ENCODE peak calls at places on chromosome 22, in five cellular contexts. A, L, J, I and N are unnamed samples.

GRCh38 chr22:38947321-38948112 is 9.9 kb upstream of the APOBEC3A start:
- DNase-seq in A (no peak), L (no peak), J (no peak), I (no peak), N (peak)

GRCh38 chr22:39634530-39635399 is 64.2 kb downstream of the CACNA1I start:
- DNase-seq in A (peak), L (no peak), J (no peak), I (no peak), N (no peak)

GRCh38 chr22:28943501-28943879 is 60.1 kb downstream of the ZNRF3 start:
- DNase-seq in A (no peak), L (peak), J (peak), I (no peak), N (no peak)

GRCh38 chr22:22507743-22508273 is 734 bp downstream of the ZNF280B start:
- DNase-seq in A (peak), L (peak), J (no peak), I (no peak), N (no peak)

GRCh38 chr22:21020802-21021429 is 6.0 kb downstream of the P2RX6 start:
- DNase-seq in A (no peak), L (peak), J (no peak), I (no peak), N (peak)

GRCh38 chr22:22111267-22111751 is 128.7 kb upstream of the TOP3B start:
- DNase-seq in A (no peak), L (peak), J (no peak), I (no peak), N (peak)

GRCh38 chr22:18144105-18144504 is 5.9 kb upstream of the USP18 start:
- DNase-seq in A (no peak), L (no peak), J (no peak), I (no peak), N (no peak)

GRCh38 chr22:44309647-44310046 is 3.1 kb downstream of the SHISAL1 start:
- DNase-seq in A (no peak), L (no peak), J (no peak), I (no peak), N (no peak)

GRCh38 chr22:25402501-25403283 is 161.8 kb upstream of the GRK3 start:
- DNase-seq in A (no peak), L (no peak), J (no peak), I (no peak), N (no peak)

GRCh38 chr22:17477401-17477833 is 85.9 kb upstream of the SLC25A18 start:
- DNase-seq in A (no peak), L (no peak), J (peak), I (no peak), N (no peak)

GRCh38 chr22:49571326-49571725 is 256.3 kb downstream of the BRD1 start:
- DNase-seq in A (no peak), L (no peak), J (no peak), I (no peak), N (no peak)

GRCh38 chr22:48004038-48004437 is 1241.6 kb downstream of the TBC1D22A start:
- DNase-seq in A (no peak), L (no peak), J (no peak), I (no peak), N (no peak)
- TF ChIP-seq CTCF in A (no peak), L (peak), J (no peak), I (no peak), N (no peak)

GRCh38 chr22:23895599-23896144 is 1.5 kb downstream of the MIF start:
- DNase-seq in A (no peak), L (no peak), J (no peak), I (no peak), N (no peak)

GRCh38 chr22:23896166-23896522 is 2.0 kb downstream of the MIF start:
- DNase-seq in A (no peak), L (no peak), J (no peak), I (no peak), N (no peak)

GRCh38 chr22:23893446-23893956 is 682 bp upstream of the MIF start:
- DNase-seq in A (no peak), L (no peak), J (no peak), I (no peak), N (no peak)

GRCh38 chr22:23893957-23894709 is at the start of gene MIF:
- DNase-seq in A (peak), L (peak), J (peak), I (peak), N (peak)

GRCh38 chr22:23894710-23895598 is 771 bp downstream of the MIF start:
- DNase-seq in A (peak), L (peak), J (peak), I (peak), N (peak)
- TF ChIP-seq CTCF in A (peak), L (peak), J (no peak), I (no peak), N (peak)

GRCh38 chr22:32820131-32820882 is 18.8 kb downstream of the TIMP3 start:
- DNase-seq in A (no peak), L (no peak), J (no peak), I (no peak), N (no peak)

GRCh38 chr22:32824531-32825315 is 23.2 kb downstream of the TIMP3 start:
- DNase-seq in A (no peak), L (no peak), J (no peak), I (no peak), N (no peak)

GRCh38 chr22:32826537-32826936 is 25.0 kb downstream of the TIMP3 start:
- DNase-seq in A (no peak), L (no peak), J (no peak), I (no peak), N (no peak)

GRCh38 chr22:32822188-32822877 is 20.8 kb downstream of the TIMP3 start:
- DNase-seq in A (no peak), L (no peak), J (no peak), I (no peak), N (no peak)

DNA sequence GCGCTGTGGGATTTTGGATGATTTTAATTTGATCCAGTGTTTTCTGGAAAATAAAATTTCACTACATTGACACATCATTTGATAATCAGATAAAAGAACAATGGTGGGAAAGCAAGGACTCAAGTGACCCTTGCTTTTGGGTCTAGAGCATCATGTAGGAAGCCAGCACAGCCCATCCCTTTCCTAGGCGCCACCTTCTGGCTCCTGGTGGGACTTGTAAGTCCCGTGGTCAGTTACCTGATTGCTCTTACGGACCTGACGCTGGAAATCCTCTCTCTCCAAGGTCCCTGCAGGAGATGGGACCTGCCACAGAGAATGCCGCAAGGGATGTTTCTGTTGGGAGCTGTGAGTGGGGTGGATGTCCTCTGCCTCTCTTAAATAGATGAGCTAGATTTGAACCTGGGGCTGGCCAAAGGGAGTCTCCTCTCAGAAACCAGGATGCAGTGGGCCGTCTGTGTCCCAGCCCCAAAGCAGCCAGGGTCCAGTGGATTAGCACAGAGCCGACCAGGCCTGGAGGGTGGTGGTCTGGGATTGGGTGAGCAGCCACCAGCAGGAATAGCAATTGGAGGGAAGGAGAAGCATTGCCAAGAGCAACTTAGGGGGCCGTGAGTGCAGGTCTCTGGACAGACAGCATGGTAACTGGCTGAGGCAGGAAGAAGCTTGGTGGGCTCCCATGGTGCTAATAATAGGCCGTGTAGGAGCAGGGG is 21.7 kb downstream of the TIMP3 start:
- DNase-seq in A (no peak), L (peak), J (no peak), I (no peak), N (peak)
- TF ChIP-seq CTCF in A (no peak), L (peak), J (no peak), I (no peak), N (peak)

GRCh38 chr22:31753005-31753633 is 700 bp upstream of the DEPDC5 start:
- DNase-seq in A (no peak), L (peak), J (peak), I (no peak), N (peak)
- TF ChIP-seq CTCF in A (no peak), L (no peak), J (no peak), I (no peak), N (no peak)

GRCh38 chr22:37641251-37641949 is 1.9 kb downstream of the SH3BP1 start:
- DNase-seq in A (no peak), L (no peak), J (no peak), I (no peak), N (no peak)

GRCh38 chr22:37639771-37640590 is 512 bp downstream of the SH3BP1 start:
- DNase-seq in A (no peak), L (peak), J (no peak), I (no peak), N (peak)

GRCh38 chr22:37638351-37639069 is 959 bp upstream of the SH3BP1 start:
- DNase-seq in A (no peak), L (no peak), J (no peak), I (no peak), N (no peak)

GRCh38 chr22:37639070-37639760 is at the start of gene SH3BP1:
- DNase-seq in A (no peak), L (peak), J (no peak), I (no peak), N (peak)

GRCh38 chr22:37640591-37641250 is 1.3 kb downstream of the SH3BP1 start:
- DNase-seq in A (no peak), L (no peak), J (no peak), I (no peak), N (no peak)
- TF ChIP-seq CTCF in A (no peak), L (peak), J (no peak), I (no peak), N (no peak)

GRCh38 chr22:42074153-42074750 is at the start of gene PHETA2:
- DNase-seq in A (peak), L (no peak), J (no peak), I (peak), N (peak)
- TF ChIP-seq CTCF in A (peak), L (peak), J (no peak), I (peak), N (peak)